ENCODE peak calls at places on chromosomes 5 and 9, in four cellular contexts. O is mesenchymal stem cell, S is pancreas, C is transverse colon. M is an unnamed sample.

GRCh38 chr9:132755096-132755495 is 84.8 kb downstream of the GTF3C4 start:
- DNase-seq in O (no peak), S (no peak), C (no peak), M (no peak)

GRCh38 chr5:9183989-9184388 is 361.9 kb downstream of the SEMA5A start:
- DNase-seq in C (no peak), O (no peak), S (no peak), M (no peak)

GRCh38 chr5:54719384-54720306 is 202.1 kb downstream of the SNX18 start:
- DNase-seq in S (no peak), O (peak), C (no peak), M (no peak)

GRCh38 chr5:26847041-26847736 is 191.2 kb downstream of the CDH9 start:
- DNase-seq in O (no peak), C (no peak), S (no peak), M (no peak)

GRCh38 chr9:128262687-128263086 is 13.1 kb downstream of the GOLGA2 start:
- DNase-seq in O (no peak), S (no peak), C (no peak), M (no peak)

GRCh38 chr9:130932220-130933069 is 6.6 kb downstream of the FIBCD1 start:
- DNase-seq in S (no peak), C (no peak), O (no peak), M (no peak)

GRCh38 chr9:91949946-91950664 is at the start of gene ROR2:
- DNase-seq in S (peak), O (peak), C (peak), M (no peak)

GRCh38 chr9:21569721-21570120 is 87.6 kb upstream of the IFNE start:
- DNase-seq in S (no peak), O (no peak), C (no peak), M (no peak)

GRCh38 chr9:137759649-137760321 is 117.8 kb upstream of the CACNA1B start:
- DNase-seq in S (no peak), C (no peak), O (no peak), M (no peak)

GRCh38 chr9:108512426-108513173 is 343.2 kb downstream of the ACTL7B start:
- DNase-seq in C (no peak), O (no peak), S (no peak), M (no peak)

GRCh38 chr9:117704024-117704575 is at the start of gene TLR4:
- DNase-seq in O (peak), C (peak), S (no peak), M (peak)

GRCh38 chr9:131738293-131738692 is 1.6 kb downstream of the RAPGEF1 start:
- DNase-seq in C (no peak), S (peak), O (no peak), M (no peak)

GRCh38 chr5:3827624-3828023 is 232.0 kb downstream of the IRX1 start:
- DNase-seq in O (no peak), C (no peak), S (no peak), M (no peak)

GRCh38 chr5:8954801-8955200 is 591.1 kb downstream of the SEMA5A start:
- DNase-seq in O (no peak), C (no peak), S (no peak), M (no peak)

DNA sequence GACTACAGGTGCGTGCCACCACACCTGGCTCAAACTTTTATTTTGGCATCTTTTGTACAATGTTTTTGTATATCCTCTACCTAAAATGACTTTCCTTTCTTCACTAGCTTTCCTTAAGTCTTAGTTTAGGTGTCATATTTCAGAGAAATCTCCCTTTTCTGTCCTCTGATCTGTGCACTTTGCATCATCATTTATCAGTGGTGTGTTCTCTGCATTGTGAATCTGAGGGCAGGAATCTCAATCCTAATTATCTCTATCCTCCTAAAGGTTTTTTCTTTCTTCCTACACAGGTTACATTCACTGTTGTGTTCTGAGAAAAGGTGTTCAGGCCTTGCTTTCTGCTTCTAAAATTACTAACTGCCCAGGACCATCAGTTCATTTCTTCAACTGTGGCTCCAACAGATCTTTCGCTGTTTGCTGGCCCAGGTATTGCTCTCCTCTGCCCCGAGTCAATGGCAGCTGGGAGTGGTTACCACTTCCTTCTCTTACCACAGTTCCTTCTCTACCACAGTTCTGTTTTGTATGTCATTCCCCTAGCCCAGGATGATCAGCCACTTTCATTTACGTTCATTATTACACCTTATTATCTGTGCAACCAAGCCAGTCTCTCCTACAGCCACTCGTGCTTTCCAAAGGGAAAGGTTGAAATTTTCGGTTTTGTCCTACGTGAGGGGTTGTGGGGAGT is 14.0 kb downstream of the TGFBR1 start:
- DNase-seq in O (no peak), C (peak), S (no peak), M (no peak)
- H3K27ac ChIP-seq in O (no peak), C (no peak), S (no peak), M (no peak)

GRCh38 chr5:16665611-16666010 is 48.8 kb upstream of the RETREG1 start:
- DNase-seq in C (no peak), S (no peak), O (no peak), M (no peak)

GRCh38 chr5:16666861-16667481 is 50.2 kb upstream of the RETREG1 start:
- DNase-seq in C (peak), S (no peak), O (no peak), M (peak)

GRCh38 chr5:16668194-16668593 is 51.4 kb upstream of the RETREG1 start:
- DNase-seq in C (no peak), S (no peak), O (no peak), M (no peak)

GRCh38 chr5:16664368-16664767 is 47.6 kb upstream of the RETREG1 start:
- DNase-seq in C (no peak), S (no peak), O (no peak), M (no peak)

GRCh38 chr5:16666140-16666860 is 49.5 kb upstream of the RETREG1 start:
- DNase-seq in C (peak), S (peak), O (no peak), M (no peak)
- H3K27ac ChIP-seq in C (no peak), S (peak), O (no peak), M (peak)

DNA sequence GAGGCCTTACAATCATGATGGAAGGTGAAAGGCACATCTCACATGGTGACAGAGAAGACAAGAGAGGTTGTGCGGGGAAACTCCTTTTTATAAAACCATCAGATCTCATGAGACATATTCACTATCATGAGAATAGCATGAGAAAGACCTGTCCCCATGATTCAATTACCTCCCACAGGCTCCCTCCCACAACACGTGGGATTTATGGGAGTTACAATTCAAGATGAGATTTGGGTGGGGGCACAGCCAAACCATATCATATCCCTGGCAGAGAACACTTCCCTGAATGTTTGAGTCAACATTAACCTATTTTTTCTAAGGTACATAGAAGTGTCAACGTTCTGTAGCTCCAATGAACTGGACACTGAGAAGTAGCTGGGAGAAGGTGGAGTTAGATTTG is 280.9 kb downstream of the NFIB start:
- DNase-seq in O (no peak), S (no peak), C (no peak), M (no peak)
- H3K27ac ChIP-seq in O (no peak), S (no peak), C (no peak), M (no peak)

GRCh38 chr9:115883467-115884329 is 269.9 kb upstream of the PAPPA start:
- DNase-seq in O (peak), C (no peak), S (no peak), M (peak)
- H3K27ac ChIP-seq in O (no peak), C (no peak), S (no peak), M (no peak)

GRCh38 chr5:109743770-109744212 is 54.1 kb downstream of the MAN2A1 start:
- DNase-seq in C (no peak), S (no peak), O (peak), M (no peak)

GRCh38 chr5:109741390-109741789 is 51.7 kb downstream of the MAN2A1 start:
- DNase-seq in S (no peak), C (no peak), O (no peak), M (no peak)

GRCh38 chr5:109739741-109740140 is 50.0 kb downstream of the MAN2A1 start:
- DNase-seq in O (peak), C (no peak), S (no peak), M (no peak)

GRCh38 chr5:109743041-109743531 is 53.4 kb downstream of the MAN2A1 start:
- DNase-seq in C (no peak), O (peak), S (no peak), M (no peak)

DNA sequence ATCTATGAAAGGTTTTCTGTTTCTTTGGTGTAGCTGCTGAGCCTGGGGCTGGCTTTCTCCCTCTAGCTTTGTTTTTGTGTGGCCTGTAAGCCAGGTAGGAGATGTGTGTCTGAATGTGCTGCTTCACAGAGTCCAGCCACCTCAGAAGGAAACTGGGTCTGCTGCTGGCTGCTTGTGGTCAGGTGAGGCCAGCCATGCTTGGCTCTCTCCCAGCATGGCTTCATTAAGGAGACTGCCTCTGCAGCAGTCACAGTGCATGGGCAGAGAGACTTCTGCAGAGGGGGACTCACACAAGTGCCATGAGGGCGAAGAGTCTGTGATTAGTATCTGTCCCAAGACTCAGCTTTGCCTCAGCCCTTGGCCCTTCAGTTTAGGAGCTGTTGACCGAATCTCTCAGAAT is 50.6 kb downstream of the MAN2A1 start:
- DNase-seq in S (no peak), C (no peak), O (peak), M (no peak)
- H3K27ac ChIP-seq in S (no peak), C (no peak), O (peak), M (no peak)

GRCh38 chr5:157552650-157553049 is 22.9 kb downstream of the ADAM19 start:
- DNase-seq in S (no peak), C (no peak), O (no peak), M (no peak)
- H3K27ac ChIP-seq in S (no peak), C (peak), O (no peak), M (no peak)

GRCh38 chr5:124025306-124025705 is 513.3 kb downstream of the CSNK1G3 start:
- DNase-seq in S (no peak), C (no peak), O (no peak), M (no peak)

GRCh38 chr5:124022966-124023365 is 511.0 kb downstream of the CSNK1G3 start:
- DNase-seq in O (no peak), C (no peak), S (no peak), M (no peak)

GRCh38 chr5:124021066-124021641 is 509.2 kb downstream of the CSNK1G3 start:
- DNase-seq in C (no peak), O (no peak), S (no peak), M (no peak)
- H3K27ac ChIP-seq in C (no peak), O (no peak), S (no peak), M (no peak)

GRCh38 chr9:104772707-104773106 is 8.8 kb downstream of the NIPSNAP3B start:
- DNase-seq in O (no peak), C (no peak), S (no peak), M (no peak)
- H3K27ac ChIP-seq in O (no peak), C (no peak), S (no peak), M (no peak)

GRCh38 chr9:38622961-38623360 is 2.6 kb upstream of the ANKRD18A start:
- DNase-seq in O (no peak), C (no peak), S (no peak), M (no peak)

GRCh38 chr9:38620483-38621433 is at the start of gene ANKRD18A:
- DNase-seq in O (peak), C (peak), S (peak), M (peak)

GRCh38 chr9:38619556-38620447 is 594 bp downstream of the ANKRD18A start:
- DNase-seq in O (no peak), S (peak), C (peak), M (no peak)

GRCh38 chr9:38622083-38622674 is 1.8 kb upstream of the ANKRD18A start:
- DNase-seq in S (peak), C (peak), O (peak), M (no peak)

DNA sequence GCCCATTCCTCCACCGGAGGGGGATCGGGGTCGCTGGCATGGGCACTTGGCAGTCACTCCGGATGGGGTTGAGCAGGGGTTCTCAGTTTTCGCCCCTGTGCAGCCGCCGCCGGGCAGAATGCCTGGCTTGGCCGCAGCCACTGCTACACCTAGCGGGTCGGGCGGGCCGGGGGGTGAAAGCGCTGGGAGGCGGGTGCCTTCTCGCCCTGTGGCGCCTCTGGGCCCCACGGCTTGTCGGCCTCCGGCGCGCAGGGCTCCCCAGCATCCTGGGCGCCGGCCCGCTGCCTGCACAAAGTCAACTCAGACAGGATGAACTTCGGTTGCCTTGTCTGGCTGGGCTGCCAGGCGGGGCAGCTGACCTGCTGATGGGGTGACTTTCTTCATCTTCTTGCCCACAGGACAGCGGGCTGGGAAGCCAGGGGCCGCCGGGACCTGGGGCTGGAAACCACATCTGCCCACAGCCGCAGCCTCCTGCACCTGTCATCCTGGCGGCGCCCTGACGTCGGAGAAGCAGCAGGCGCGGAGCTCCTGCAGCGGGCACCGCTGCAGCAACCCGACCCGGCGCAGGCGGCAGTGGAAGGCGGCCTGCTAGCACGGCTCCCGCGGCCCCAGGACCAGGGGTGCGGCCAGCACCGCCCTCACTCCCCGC is 1.2 kb upstream of the ANKRD18A start:
- DNase-seq in S (peak), C (peak), O (no peak), M (no peak)
- H3K27ac ChIP-seq in S (peak), C (peak), O (no peak), M (peak)

DNA sequence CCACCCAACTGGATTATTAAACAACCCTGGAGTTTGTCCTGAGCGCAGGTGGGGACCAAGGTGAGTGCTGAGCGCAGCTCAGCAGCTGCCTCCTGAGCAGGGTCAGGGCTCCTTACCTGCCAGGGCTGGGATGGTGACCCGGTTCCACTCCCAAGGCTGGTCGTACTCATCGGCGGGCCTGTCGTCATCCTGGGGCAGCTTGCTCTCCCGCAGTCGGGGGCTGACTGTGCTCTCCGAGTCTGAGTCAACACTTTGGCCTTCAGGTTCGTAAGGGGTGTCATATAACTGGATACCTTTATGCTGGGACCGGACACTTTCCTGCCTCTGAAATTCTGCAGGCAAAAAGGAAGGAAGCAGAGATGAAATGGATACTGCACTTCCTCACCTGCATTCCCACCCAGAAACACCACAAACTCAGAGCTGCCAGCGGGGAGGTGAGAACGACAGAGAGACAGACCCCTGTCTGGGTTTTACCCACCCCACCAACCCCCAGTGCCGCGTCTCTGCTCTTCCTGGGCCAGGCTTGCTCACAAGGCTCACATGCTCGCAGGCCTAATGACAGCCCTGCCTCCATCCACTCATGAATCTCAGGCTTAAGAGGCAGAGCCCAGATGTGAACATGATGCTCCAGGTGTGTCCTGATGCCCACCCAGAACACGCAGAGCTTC is 70.7 kb upstream of the SLC25A51 start:
- DNase-seq in O (peak), S (peak), C (no peak), M (no peak)
- H3K27ac ChIP-seq in O (peak), S (no peak), C (no peak), M (no peak)

M was measured in caudate nucleus.